ENCODE peak calls at places on chromosomes 3 and 15, in eight cellular contexts. N, O, B, X, V, F, R and D are unnamed samples.
A peak's percentile ranks its signal among the peaks of the same experiment; 100 is the strongest.

GRCh38 chr3:149299938-149300791 is 33.3 kb downstream of the TM4SF18 start:
- DNase-seq in N (peak; percentile 33), O (peak; percentile 100), B (peak; percentile 98), X (peak; percentile 32), V (no peak), F (no peak), R (no peak), D (peak; percentile 93)

GRCh38 chr3:59877679-59878427 is 828.0 kb upstream of the CFAP20DC start:
- DNase-seq in N (no peak), O (peak; percentile 14), B (peak; percentile 80), X (no peak), V (no peak), F (no peak), R (no peak), D (no peak)

GRCh38 chr3:161893972-161894371 is 397.4 kb downstream of the OTOL1 start:
- DNase-seq in N (no peak), O (peak; percentile 25), B (peak; percentile 35), X (no peak), V (no peak), F (no peak), R (no peak), D (peak; percentile 77)

GRCh38 chr3:13119471-13120220 is 46.4 kb upstream of the IQSEC1 start:
- DNase-seq in N (no peak), O (no peak), B (no peak), X (no peak), V (no peak), F (no peak), R (no peak), D (no peak)

GRCh38 chr3:180571831-180572578 is 30.0 kb upstream of the TTC14 start:
- DNase-seq in N (no peak), O (no peak), B (no peak), X (no peak), V (no peak), F (no peak), R (no peak), D (no peak)

GRCh38 chr3:182682263-182683229 is 110.8 kb upstream of the ATP11B start:
- DNase-seq in N (no peak), O (peak; percentile 44), B (peak; percentile 40), X (no peak), V (peak; percentile 85), F (peak; percentile 34), R (peak; percentile 34), D (peak; percentile 43)

GRCh38 chr15:80240261-80240660 is 11.8 kb downstream of the CTXND1 start:
- DNase-seq in N (no peak), O (no peak), B (no peak), X (no peak), V (no peak), F (no peak), R (no peak), D (no peak)

GRCh38 chr3:2948882-2949281 is 161.3 kb downstream of the IL5RA start:
- DNase-seq in N (no peak), O (no peak), B (no peak), X (no peak), V (no peak), F (no peak), R (no peak), D (no peak)

GRCh38 chr15:85494035-85494793 is 113.8 kb downstream of the AKAP13 start:
- DNase-seq in N (no peak), O (peak; percentile 95), B (peak; percentile 95), X (no peak), V (no peak), F (no peak), R (no peak), D (peak; percentile 95)

GRCh38 chr3:195407511-195408409 is 35.1 kb downstream of the ACAP2 start:
- DNase-seq in N (no peak), O (no peak), B (no peak), X (no peak), V (no peak), F (no peak), R (no peak), D (no peak)

GRCh38 chr3:126911162-126912026 is 71.5 kb upstream of the PLXNA1 start:
- DNase-seq in N (peak; percentile 65), O (peak; percentile 99), B (peak; percentile 95), X (peak; percentile 45), V (no peak), F (peak; percentile 29), R (peak; percentile 65), D (peak; percentile 86)

GRCh38 chr3:157152930-157153329 is 7.0 kb downstream of the CCNL1 start:
- DNase-seq in N (no peak), O (no peak), B (no peak), X (no peak), V (no peak), F (no peak), R (no peak), D (no peak)

GRCh38 chr15:45618813-45619212 is 16.0 kb upstream of the SQOR start:
- DNase-seq in N (no peak), O (no peak), B (no peak), X (no peak), V (no peak), F (no peak), R (no peak), D (no peak)

GRCh38 chr3:125110016-125110875 is 54.4 kb upstream of the HEG1 start:
- DNase-seq in N (no peak), O (peak; percentile 85), B (peak; percentile 87), X (no peak), V (no peak), F (no peak), R (no peak), D (peak; percentile 93)

GRCh38 chr3:37072892-37073291 is 79.6 kb downstream of the MLH1 start:
- DNase-seq in N (no peak), O (peak; percentile 34), B (peak; percentile 92), X (no peak), V (no peak), F (no peak), R (no peak), D (peak; percentile 80)

GRCh38 chr3:39295184-39295775 is 15.4 kb upstream of the CX3CR1 start:
- DNase-seq in N (no peak), O (no peak), B (no peak), X (no peak), V (no peak), F (no peak), R (no peak), D (no peak)

GRCh38 chr15:98395974-98396627 is 252.2 kb upstream of the IGF1R start:
- DNase-seq in N (no peak), O (no peak), B (no peak), X (no peak), V (no peak), F (no peak), R (no peak), D (no peak)

GRCh38 chr15:57316451-57316850 is 59.9 kb upstream of the CGNL1 start:
- DNase-seq in N (no peak), O (no peak), B (no peak), X (no peak), V (no peak), F (no peak), R (no peak), D (no peak)

GRCh38 chr15:39582286-39582976 is 1.6 kb downstream of the THBS1 start:
- DNase-seq in N (no peak), O (no peak), B (peak; percentile 17), X (peak; percentile 64), V (no peak), F (no peak), R (peak; percentile 56), D (peak; percentile 64)

GRCh38 chr15:39582977-39583585 is 2.2 kb downstream of the THBS1 start:
- DNase-seq in N (no peak), O (no peak), B (no peak), X (no peak), V (no peak), F (no peak), R (no peak), D (no peak)

GRCh38 chr15:39584662-39585393 is 3.9 kb downstream of the THBS1 start:
- DNase-seq in N (no peak), O (peak; percentile 17), B (peak; percentile 12), X (no peak), V (no peak), F (no peak), R (no peak), D (peak; percentile 26)

GRCh38 chr15:39584266-39584659 is 3.4 kb downstream of the THBS1 start:
- DNase-seq in N (no peak), O (no peak), B (no peak), X (no peak), V (no peak), F (no peak), R (no peak), D (no peak)

GRCh38 chr15:39583586-39584265 is 2.8 kb downstream of the THBS1 start:
- DNase-seq in N (no peak), O (peak; percentile 39), B (peak; percentile 60), X (no peak), V (peak; percentile 68), F (no peak), R (no peak), D (peak; percentile 84)
- TF ChIP-seq CTCF in N (no peak), O (peak; percentile 47), B (peak; percentile 65), X (peak; percentile 16), V (peak; percentile 60), F (peak; percentile 51), R (no peak), D (peak; percentile 49)

DNA sequence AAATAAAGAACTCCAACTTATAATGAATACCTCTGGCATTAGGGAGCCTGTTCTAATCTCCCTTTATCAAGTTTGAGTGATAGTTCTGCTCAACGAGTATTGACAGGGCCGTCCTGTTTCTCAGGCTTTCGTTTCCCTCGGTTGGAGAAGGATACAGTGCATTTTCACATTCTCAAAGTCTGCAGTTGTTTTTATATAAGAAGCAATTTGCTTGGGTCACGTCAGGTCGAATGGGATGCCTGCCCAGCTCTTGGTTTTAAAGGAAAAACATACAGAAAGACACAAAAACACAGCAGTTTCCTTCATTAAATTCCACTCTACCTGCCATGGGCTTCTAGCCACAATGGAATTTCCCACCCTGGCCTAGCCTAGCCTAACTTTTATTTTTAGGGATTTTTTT is 366.3 kb downstream of the TIGIT start:
- DNase-seq in N (peak; percentile 24), O (no peak), B (no peak), X (peak; percentile 27), V (no peak), F (peak; percentile 24), R (no peak), D (peak; percentile 80)
- H3K4me3 ChIP-seq in N (no peak overlapping the region), O (no peak overlapping the region), B (no peak overlapping the region), X (no peak overlapping the region), V (no peak overlapping the region), F (peak overlapping the region; percentile 26), R (peak overlapping the region; percentile 3), D (no peak overlapping the region)

DNA sequence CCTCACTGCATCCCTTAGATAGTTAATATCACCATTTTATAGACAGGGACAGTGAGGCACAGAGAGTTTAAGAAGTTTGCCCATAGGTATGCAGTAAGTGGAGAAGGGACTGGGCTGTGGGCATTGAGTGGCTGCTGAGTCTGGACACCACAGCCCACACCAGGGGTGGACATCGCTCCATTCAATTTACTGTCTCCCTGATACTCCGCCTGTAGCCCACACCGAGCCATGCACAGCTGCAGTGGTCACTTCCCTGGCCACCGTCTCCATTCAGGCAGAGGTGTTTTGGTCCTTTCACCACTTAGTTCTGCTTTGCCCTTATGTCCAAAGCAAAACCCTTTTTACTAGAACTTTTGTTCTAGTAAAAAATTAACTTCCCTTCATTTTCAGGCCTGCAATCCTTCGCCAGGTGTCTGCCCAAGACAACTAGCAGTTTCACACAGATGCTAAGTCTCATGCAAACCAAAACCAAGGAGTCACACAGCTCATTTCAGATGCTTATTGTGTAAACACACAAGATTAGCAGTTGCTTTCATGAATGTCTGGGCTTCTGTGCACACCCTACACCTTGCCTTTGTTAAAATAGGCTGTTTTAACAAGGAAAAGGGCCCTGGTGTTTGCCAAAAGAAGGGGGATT is 30.1 kb downstream of the ZNF35 start:
- DNase-seq in N (no peak), O (no peak), B (no peak), X (no peak), V (no peak), F (no peak), R (no peak), D (no peak)
- TF ChIP-seq CTCF in N (no peak), O (no peak), B (no peak), X (no peak), V (no peak), F (no peak), R (no peak), D (no peak)

GRCh38 chr3:169668081-169668956 is 4.8 kb upstream of the MECOM start:
- DNase-seq in N (no peak), O (peak; percentile 53), B (peak; percentile 47), X (no peak), V (peak; percentile 68), F (no peak), R (peak; percentile 47), D (peak; percentile 44)
- H3K4me3 ChIP-seq in N (peak overlapping the region; percentile 54), O (peak overlapping the region; percentile 55), B (peak overlapping the region; percentile 75), X (peak overlapping the region; percentile 8), V (peak overlapping the region; percentile 63), F (peak overlapping the region; percentile 70), R (peak overlapping the region; percentile 48), D (peak overlapping the region; percentile 54)